ENCODE peak calls at places on chromosome 13, in eight cellular contexts. One of them, this sample, is unnamed.

GRCh38 chr13:98300956-98301641 is 124.0 kb upstream of the RNF113B start:
- DNase-seq in thyroid gland: peak; percentile 31
- DNase-seq in uterus: no peak
- DNase-seq in adrenal gland: no peak
- DNase-seq in OCI-LY7: no peak
- DNase-seq in astrocyte of the cerebellum: peak; percentile 75
- DNase-seq in pancreas: no peak
- DNase-seq in neural progenitor cell: no peak
- DNase-seq in this sample: no peak

GRCh38 chr13:74288361-74288911 is 154.2 kb upstream of the KLF12 start:
- DNase-seq in thyroid gland: peak; percentile 53
- DNase-seq in uterus: no peak
- DNase-seq in adrenal gland: no peak
- DNase-seq in OCI-LY7: peak; percentile 31
- DNase-seq in astrocyte of the cerebellum: no peak
- DNase-seq in pancreas: peak; percentile 54
- DNase-seq in neural progenitor cell: peak; percentile 13
- DNase-seq in this sample: no peak

GRCh38 chr13:52085416-52085815 is 43.5 kb downstream of the NEK5 start:
- DNase-seq in thyroid gland: no peak
- DNase-seq in uterus: no peak
- DNase-seq in adrenal gland: no peak
- DNase-seq in OCI-LY7: no peak
- DNase-seq in astrocyte of the cerebellum: no peak
- DNase-seq in pancreas: no peak
- DNase-seq in neural progenitor cell: no peak
- DNase-seq in this sample: peak; percentile 59

GRCh38 chr13:114142640-114143490 is 10.4 kb upstream of the RASA3 start:
- DNase-seq in thyroid gland: no peak
- DNase-seq in uterus: no peak
- DNase-seq in adrenal gland: no peak
- DNase-seq in OCI-LY7: peak; percentile 69
- DNase-seq in astrocyte of the cerebellum: no peak
- DNase-seq in pancreas: peak; percentile 77
- DNase-seq in neural progenitor cell: no peak
- DNase-seq in this sample: no peak

GRCh38 chr13:53023246-53023645 is 5.4 kb upstream of the OLFM4 start:
- DNase-seq in thyroid gland: no peak
- DNase-seq in uterus: no peak
- DNase-seq in adrenal gland: no peak
- DNase-seq in OCI-LY7: no peak
- DNase-seq in astrocyte of the cerebellum: no peak
- DNase-seq in pancreas: no peak
- DNase-seq in neural progenitor cell: no peak
- DNase-seq in this sample: no peak

GRCh38 chr13:112943309-112944125 is 25.5 kb upstream of the MCF2L start:
- DNase-seq in thyroid gland: peak; percentile 68
- DNase-seq in uterus: peak; percentile 21
- DNase-seq in adrenal gland: peak; percentile 50
- DNase-seq in OCI-LY7: no peak
- DNase-seq in astrocyte of the cerebellum: no peak
- DNase-seq in pancreas: peak; percentile 84
- DNase-seq in neural progenitor cell: peak; percentile 85
- DNase-seq in this sample: no peak

GRCh38 chr13:23741879-23742510 is 147.2 kb downstream of the MIPEP start:
- DNase-seq in thyroid gland: no peak
- DNase-seq in uterus: no peak
- DNase-seq in adrenal gland: no peak
- DNase-seq in OCI-LY7: peak; percentile 29
- DNase-seq in astrocyte of the cerebellum: no peak
- DNase-seq in pancreas: no peak
- DNase-seq in neural progenitor cell: peak; percentile 68
- DNase-seq in this sample: no peak

GRCh38 chr13:109192306-109192705 is 562.9 kb downstream of the MYO16 start:
- DNase-seq in thyroid gland: no peak
- DNase-seq in uterus: no peak
- DNase-seq in adrenal gland: no peak
- DNase-seq in OCI-LY7: no peak
- DNase-seq in astrocyte of the cerebellum: no peak
- DNase-seq in pancreas: no peak
- DNase-seq in neural progenitor cell: no peak
- DNase-seq in this sample: no peak

GRCh38 chr13:86569974-86570373 is 770.8 kb upstream of the SLITRK6 start:
- DNase-seq in thyroid gland: no peak
- DNase-seq in uterus: no peak
- DNase-seq in adrenal gland: no peak
- DNase-seq in OCI-LY7: no peak
- DNase-seq in astrocyte of the cerebellum: no peak
- DNase-seq in pancreas: no peak
- DNase-seq in neural progenitor cell: no peak
- DNase-seq in this sample: no peak

GRCh38 chr13:107347641-107348369 is 779.9 kb upstream of the ARGLU1 start:
- DNase-seq in thyroid gland: no peak
- DNase-seq in uterus: peak; percentile 15
- DNase-seq in adrenal gland: no peak
- DNase-seq in OCI-LY7: no peak
- DNase-seq in astrocyte of the cerebellum: no peak
- DNase-seq in pancreas: no peak
- DNase-seq in neural progenitor cell: no peak
- DNase-seq in this sample: no peak

GRCh38 chr13:21986602-21987001 is 315.7 kb downstream of the FGF9 start:
- DNase-seq in thyroid gland: no peak
- DNase-seq in uterus: peak; percentile 76
- DNase-seq in adrenal gland: peak; percentile 46
- DNase-seq in OCI-LY7: no peak
- DNase-seq in astrocyte of the cerebellum: no peak
- DNase-seq in pancreas: no peak
- DNase-seq in neural progenitor cell: no peak
- DNase-seq in this sample: no peak

GRCh38 chr13:102367836-102368235 is 34.0 kb downstream of the FGF14 start:
- DNase-seq in thyroid gland: no peak
- DNase-seq in uterus: no peak
- DNase-seq in adrenal gland: no peak
- DNase-seq in OCI-LY7: no peak
- DNase-seq in astrocyte of the cerebellum: no peak
- DNase-seq in pancreas: no peak
- DNase-seq in neural progenitor cell: no peak
- DNase-seq in this sample: no peak

GRCh38 chr13:24228852-24229458 is 68.4 kb downstream of the SPATA13 start:
- DNase-seq in thyroid gland: peak; percentile 49
- DNase-seq in uterus: no peak
- DNase-seq in adrenal gland: peak; percentile 49
- DNase-seq in OCI-LY7: peak; percentile 66
- DNase-seq in astrocyte of the cerebellum: peak; percentile 65
- DNase-seq in pancreas: no peak
- DNase-seq in neural progenitor cell: peak; percentile 75
- DNase-seq in this sample: peak; percentile 44

GRCh38 chr13:34941835-34942731 is at the start of gene NBEA:
- DNase-seq in thyroid gland: peak; percentile 76
- DNase-seq in uterus: peak; percentile 80
- DNase-seq in adrenal gland: peak; percentile 66
- DNase-seq in OCI-LY7: peak; percentile 81
- DNase-seq in astrocyte of the cerebellum: no peak
- DNase-seq in pancreas: peak; percentile 97
- DNase-seq in neural progenitor cell: peak; percentile 94
- DNase-seq in this sample: peak; percentile 11
- TF ChIP-seq CTCF in thyroid gland: peak; percentile 28
- TF ChIP-seq CTCF in uterus: peak; percentile 19
- TF ChIP-seq CTCF in adrenal gland: no peak
- TF ChIP-seq CTCF in OCI-LY7: no peak
- TF ChIP-seq CTCF in astrocyte of the cerebellum: no peak
- TF ChIP-seq CTCF in pancreas: peak; percentile 20
- TF ChIP-seq CTCF in neural progenitor cell: peak; percentile 21
- TF ChIP-seq CTCF in this sample: no peak

DNA sequence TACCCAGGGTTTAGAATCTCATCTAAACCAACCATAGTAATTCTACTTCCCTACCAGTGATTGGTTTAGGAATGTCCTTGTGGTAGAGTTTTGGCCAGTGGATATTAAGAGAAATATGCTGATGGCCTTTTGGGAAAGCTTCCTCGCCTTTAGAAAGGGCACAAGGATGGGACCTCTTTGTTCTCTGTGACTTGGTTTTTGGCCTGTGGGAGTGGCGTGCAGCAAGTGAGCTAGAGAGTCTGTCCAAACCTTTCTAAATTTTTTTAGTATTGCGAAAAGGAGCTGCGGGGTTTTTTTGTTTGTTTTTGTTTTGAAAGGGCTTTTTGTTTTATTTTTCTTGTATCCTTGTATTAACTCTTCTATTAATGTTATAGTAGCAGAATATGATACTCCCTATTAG is 20.6 kb downstream of the USPL1 start:
- DNase-seq in thyroid gland: no peak
- DNase-seq in uterus: no peak
- DNase-seq in adrenal gland: no peak
- DNase-seq in OCI-LY7: no peak
- DNase-seq in astrocyte of the cerebellum: no peak
- DNase-seq in pancreas: no peak
- DNase-seq in neural progenitor cell: no peak
- DNase-seq in this sample: no peak
- H3K4me3 ChIP-seq in thyroid gland: no peak overlapping the region
- H3K4me3 ChIP-seq in uterus: no peak overlapping the region
- H3K4me3 ChIP-seq in adrenal gland: no peak overlapping the region
- H3K4me3 ChIP-seq in OCI-LY7: no peak overlapping the region
- H3K4me3 ChIP-seq in astrocyte of the cerebellum: no peak overlapping the region
- H3K4me3 ChIP-seq in pancreas: no peak overlapping the region
- H3K4me3 ChIP-seq in neural progenitor cell: no peak overlapping the region
- H3K4me3 ChIP-seq in this sample: no peak overlapping the region

GRCh38 chr13:96532804-96533203 is 442.9 kb downstream of the HS6ST3 start:
- DNase-seq in thyroid gland: no peak
- DNase-seq in uterus: no peak
- DNase-seq in adrenal gland: no peak
- DNase-seq in OCI-LY7: no peak
- DNase-seq in astrocyte of the cerebellum: no peak
- DNase-seq in pancreas: no peak
- DNase-seq in neural progenitor cell: no peak
- DNase-seq in this sample: no peak

GRCh38 chr13:96527497-96527896 is 437.6 kb downstream of the HS6ST3 start:
- DNase-seq in thyroid gland: no peak
- DNase-seq in uterus: no peak
- DNase-seq in adrenal gland: no peak
- DNase-seq in OCI-LY7: no peak
- DNase-seq in astrocyte of the cerebellum: no peak
- DNase-seq in pancreas: no peak
- DNase-seq in neural progenitor cell: no peak
- DNase-seq in this sample: no peak

GRCh38 chr13:96533408-96533807 is 443.5 kb downstream of the HS6ST3 start:
- DNase-seq in thyroid gland: no peak
- DNase-seq in uterus: no peak
- DNase-seq in adrenal gland: no peak
- DNase-seq in OCI-LY7: no peak
- DNase-seq in astrocyte of the cerebellum: no peak
- DNase-seq in pancreas: no peak
- DNase-seq in neural progenitor cell: no peak
- DNase-seq in this sample: no peak
- TF ChIP-seq CTCF in thyroid gland: no peak
- TF ChIP-seq CTCF in uterus: no peak
- TF ChIP-seq CTCF in adrenal gland: no peak
- TF ChIP-seq CTCF in OCI-LY7: no peak
- TF ChIP-seq CTCF in astrocyte of the cerebellum: no peak
- TF ChIP-seq CTCF in pancreas: no peak
- TF ChIP-seq CTCF in neural progenitor cell: no peak
- TF ChIP-seq CTCF in this sample: no peak

GRCh38 chr13:41651413-41652068 is 194.2 kb downstream of the RGCC start:
- DNase-seq in thyroid gland: no peak
- DNase-seq in uterus: no peak
- DNase-seq in adrenal gland: no peak
- DNase-seq in OCI-LY7: no peak
- DNase-seq in astrocyte of the cerebellum: no peak
- DNase-seq in pancreas: no peak
- DNase-seq in neural progenitor cell: no peak
- DNase-seq in this sample: no peak

GRCh38 chr13:41652735-41653361 is 195.5 kb downstream of the RGCC start:
- DNase-seq in thyroid gland: peak; percentile 32
- DNase-seq in uterus: no peak
- DNase-seq in adrenal gland: no peak
- DNase-seq in OCI-LY7: peak; percentile 79
- DNase-seq in astrocyte of the cerebellum: peak; percentile 68
- DNase-seq in pancreas: no peak
- DNase-seq in neural progenitor cell: peak; percentile 33
- DNase-seq in this sample: no peak

GRCh38 chr13:41648314-41648935 is 191.1 kb downstream of the RGCC start:
- DNase-seq in thyroid gland: no peak
- DNase-seq in uterus: no peak
- DNase-seq in adrenal gland: no peak
- DNase-seq in OCI-LY7: no peak
- DNase-seq in astrocyte of the cerebellum: peak; percentile 59
- DNase-seq in pancreas: no peak
- DNase-seq in neural progenitor cell: no peak
- DNase-seq in this sample: no peak

GRCh38 chr13:41649659-41650058 is 192.3 kb downstream of the RGCC start:
- DNase-seq in thyroid gland: no peak
- DNase-seq in uterus: no peak
- DNase-seq in adrenal gland: no peak
- DNase-seq in OCI-LY7: peak; percentile 60
- DNase-seq in astrocyte of the cerebellum: no peak
- DNase-seq in pancreas: no peak
- DNase-seq in neural progenitor cell: peak; percentile 46
- DNase-seq in this sample: no peak

GRCh38 chr13:41650706-41651105 is 193.4 kb downstream of the RGCC start:
- DNase-seq in thyroid gland: no peak
- DNase-seq in uterus: no peak
- DNase-seq in adrenal gland: no peak
- DNase-seq in OCI-LY7: no peak
- DNase-seq in astrocyte of the cerebellum: no peak
- DNase-seq in pancreas: no peak
- DNase-seq in neural progenitor cell: no peak
- DNase-seq in this sample: no peak
- H3K4me3 ChIP-seq in thyroid gland: no peak overlapping the region
- H3K4me3 ChIP-seq in uterus: no peak overlapping the region
- H3K4me3 ChIP-seq in adrenal gland: no peak overlapping the region
- H3K4me3 ChIP-seq in OCI-LY7: no peak overlapping the region
- H3K4me3 ChIP-seq in astrocyte of the cerebellum: no peak overlapping the region
- H3K4me3 ChIP-seq in pancreas: no peak overlapping the region
- H3K4me3 ChIP-seq in neural progenitor cell: no peak overlapping the region
- H3K4me3 ChIP-seq in this sample: no peak overlapping the region

GRCh38 chr13:84130739-84131138 is 248.5 kb upstream of the SLITRK1 start:
- DNase-seq in thyroid gland: no peak
- DNase-seq in uterus: no peak
- DNase-seq in adrenal gland: no peak
- DNase-seq in OCI-LY7: no peak
- DNase-seq in astrocyte of the cerebellum: no peak
- DNase-seq in pancreas: no peak
- DNase-seq in neural progenitor cell: no peak
- DNase-seq in this sample: no peak
- TF ChIP-seq CTCF in thyroid gland: no peak
- TF ChIP-seq CTCF in uterus: no peak
- TF ChIP-seq CTCF in adrenal gland: no peak
- TF ChIP-seq CTCF in OCI-LY7: no peak
- TF ChIP-seq CTCF in astrocyte of the cerebellum: no peak
- TF ChIP-seq CTCF in pancreas: no peak
- TF ChIP-seq CTCF in neural progenitor cell: no peak
- TF ChIP-seq CTCF in this sample: no peak

GRCh38 chr13:99301913-99302636 is 5.1 kb downstream of the GPR183 start:
- DNase-seq in thyroid gland: no peak
- DNase-seq in uterus: no peak
- DNase-seq in adrenal gland: no peak
- DNase-seq in OCI-LY7: no peak
- DNase-seq in astrocyte of the cerebellum: no peak
- DNase-seq in pancreas: no peak
- DNase-seq in neural progenitor cell: no peak
- DNase-seq in this sample: no peak
- H3K4me3 ChIP-seq in thyroid gland: no peak overlapping the region
- H3K4me3 ChIP-seq in uterus: no peak overlapping the region
- H3K4me3 ChIP-seq in adrenal gland: no peak overlapping the region
- H3K4me3 ChIP-seq in OCI-LY7: no peak overlapping the region
- H3K4me3 ChIP-seq in astrocyte of the cerebellum: no peak overlapping the region
- H3K4me3 ChIP-seq in pancreas: no peak overlapping the region
- H3K4me3 ChIP-seq in neural progenitor cell: no peak overlapping the region
- H3K4me3 ChIP-seq in this sample: no peak overlapping the region